ENCODE peak calls at places on chromosomes 5 and 9, in nine cellular contexts. L is stimulated activated CD4-positive, alpha-beta T cell treated with anti-CD3 and anti-CD28 coated beads, Interleukin-1b, Interleukin-23, amount 100 ng/mL, for 48 hours; P is NCI-H524 treated with DMSO at 0.1 percent for 48 hours; U is activated T-cell treated with anti-CD3 and anti-CD28 coated beads, Interleukin-2, amount 50 U/mL, for 1 hour; A is Ammon's horn; G is OCI-LY7; R is hippocampal formation; D is tibial artery; S is smooth muscle cell of the brain vasculature. M is an unnamed sample.

GRCh38 chr5:82045526-82046267 is 73.9 kb downstream of the ATG10 start:
- DNase-seq in A (no peak), S (no peak), R (no peak), D (no peak), P (no peak), U (no peak), G (no peak), L (no peak), M (peak)

GRCh38 chr5:151772868-151773561 is 1.3 kb downstream of the G3BP1 start:
- DNase-seq in U (no peak), R (peak), L (no peak), A (peak), S (no peak), D (no peak), P (no peak), G (no peak), M (peak)

GRCh38 chr5:106610041-106610440 is 1060.7 kb downstream of the EFNA5 start:
- DNase-seq in U (no peak), L (no peak), P (no peak), A (no peak), G (no peak), D (no peak), S (no peak), R (no peak), M (no peak)

GRCh38 chr5:64165500-64166200 is at the start of gene RNF180:
- DNase-seq in U (no peak), R (no peak), S (no peak), L (no peak), D (peak), P (no peak), A (peak), G (no peak), M (peak)

GRCh38 chr9:77454668-77455067 is 193.5 kb downstream of the GNA14 start:
- DNase-seq in G (no peak), S (peak), P (no peak), L (no peak), U (no peak), D (no peak), A (no peak), R (no peak), M (no peak)

GRCh38 chr5:154513669-154514084 is 35.6 kb upstream of the HAND1 start:
- DNase-seq in S (no peak), L (no peak), A (no peak), D (no peak), P (no peak), U (no peak), R (no peak), G (no peak), M (no peak)

GRCh38 chr5:65190328-65191053 is 291.2 kb downstream of the ADAMTS6 start:
- DNase-seq in U (no peak), S (no peak), R (no peak), L (no peak), D (no peak), P (no peak), G (no peak), A (no peak), M (no peak)

GRCh38 chr5:96781031-96781733 is 26.6 kb downstream of the ERAP1 start:
- DNase-seq in S (no peak), R (no peak), U (no peak), L (no peak), P (no peak), G (no peak), D (no peak), A (no peak), M (no peak)

GRCh38 chr5:112772095-112772494 is 34.4 kb downstream of the APC start:
- DNase-seq in S (no peak), G (no peak), D (no peak), P (no peak), R (no peak), U (no peak), A (no peak), L (no peak), M (no peak)

GRCh38 chr5:6342689-6343315 is 35.5 kb downstream of the MED10 start:
- DNase-seq in L (no peak), P (no peak), R (no peak), A (no peak), U (no peak), D (no peak), S (no peak), G (no peak), M (no peak)

GRCh38 chr5:178328826-178329225 is 96.2 kb upstream of the PHYKPL start:
- DNase-seq in A (no peak), R (no peak), S (no peak), U (no peak), P (no peak), L (no peak), D (no peak), G (no peak), M (no peak)

GRCh38 chr9:90802534-90802933 is 915 bp downstream of the SYK start:
- DNase-seq in D (no peak), A (no peak), R (no peak), S (no peak), U (no peak), G (peak), L (no peak), P (no peak), M (no peak)

M was measured in putamen.